ENCODE peak calls at places on chromosomes 5 and 9, in six cellular contexts. W is sigmoid colon, S is stomach, E is SK-N-SH, L is GM12878, A is HepG2. D is an unnamed sample.

GRCh38 chr5:171764265-171764664 is 21.4 kb upstream of the SMIM23 start:
- DNase-seq in L (no peak), S (no peak), E (no peak), W (no peak), A (no peak), D (no peak)

GRCh38 chr5:180116441-180117377 is 45.1 kb upstream of the RNF130 start:
- DNase-seq in L (no peak), A (peak), W (peak), S (peak), E (peak), D (no peak)

GRCh38 chr5:39100851-39101396 is 26.7 kb upstream of the RICTOR start:
- DNase-seq in S (no peak), W (no peak), E (no peak), A (peak), L (no peak), D (no peak)

GRCh38 chr9:77472646-77473045 is 175.5 kb downstream of the GNA14 start:
- DNase-seq in E (no peak), A (no peak), S (no peak), L (no peak), W (no peak), D (no peak)

GRCh38 chr9:136342191-136343120 is 15.1 kb downstream of the GPSM1 start:
- DNase-seq in W (peak), A (no peak), S (peak), E (peak), L (peak), D (peak)

GRCh38 chr5:176797456-176798093 is 12.8 kb upstream of the UNC5A start:
- DNase-seq in S (no peak), A (no peak), W (no peak), E (no peak), L (no peak), D (no peak)

GRCh38 chr5:35129921-35130485 is 82.3 kb upstream of the AGXT2 start:
- DNase-seq in S (peak), A (no peak), W (no peak), L (peak), E (no peak), D (peak)

GRCh38 chr9:124045830-124046177 is 34.2 kb downstream of the LHX2 start:
- DNase-seq in S (no peak), E (no peak), A (no peak), W (no peak), L (no peak), D (no peak)

GRCh38 chr5:140225396-140225795 is 50.4 kb downstream of the CYSTM1 start:
- DNase-seq in W (no peak), A (no peak), E (no peak), L (no peak), S (peak), D (no peak)

GRCh38 chr5:82327961-82328360 is 49.8 kb upstream of the RPS23 start:
- DNase-seq in W (no peak), A (no peak), L (no peak), E (no peak), S (no peak), D (no peak)

GRCh38 chr9:115614931-115615401 is 497.0 kb upstream of the TNC start:
- DNase-seq in S (no peak), A (no peak), E (no peak), W (no peak), L (no peak), D (no peak)

GRCh38 chr9:95181226-95181818 is 136.2 kb downstream of the FANCC start:
- DNase-seq in A (no peak), E (peak), W (no peak), S (no peak), L (no peak), D (no peak)

GRCh38 chr5:52269395-52269794 is 518.3 kb upstream of the ITGA1 start:
- DNase-seq in W (no peak), L (no peak), E (no peak), A (no peak), S (no peak), D (no peak)

GRCh38 chr5:19058216-19058615 is 929.8 kb downstream of the CDH18 start:
- DNase-seq in L (no peak), S (no peak), W (no peak), A (no peak), E (no peak), D (no peak)

GRCh38 chr5:111584651-111585050 is 72.3 kb upstream of the STARD4 start:
- DNase-seq in S (no peak), W (no peak), A (no peak), E (no peak), L (no peak), D (no peak)

GRCh38 chr9:124426361-124426760 is 11.1 kb upstream of the PSMB7 start:
- DNase-seq in L (no peak), E (no peak), S (no peak), W (peak), A (no peak), D (no peak)

GRCh38 chr5:27702339-27702820 is 664.0 kb upstream of the CDH9 start:
- DNase-seq in L (no peak), A (no peak), W (no peak), E (no peak), S (no peak), D (no peak)

GRCh38 chr9:135662758-135663450 is at the start of gene LCN9:
- DNase-seq in E (peak), W (no peak), A (no peak), L (no peak), S (no peak), D (no peak)

GRCh38 chr9:71353723-71354122 is 232.3 kb upstream of the TRPM3 start:
- DNase-seq in L (no peak), E (no peak), S (no peak), A (no peak), W (no peak), D (no peak)

GRCh38 chr5:56003633-56004032 is 8.9 kb upstream of the IL6ST start:
- DNase-seq in L (no peak), S (no peak), A (no peak), E (no peak), W (no peak), D (no peak)

GRCh38 chr9:69071059-69071458 is 35.5 kb downstream of the FXN start:
- DNase-seq in E (no peak), S (no peak), L (no peak), W (no peak), A (no peak), D (no peak)

GRCh38 chr9:130237763-130238524 is 27.6 kb upstream of the HMCN2 start:
- DNase-seq in W (peak), S (no peak), L (no peak), E (no peak), A (no peak), D (no peak)

GRCh38 chr5:138077064-138077696 is 6.7 kb upstream of the WNT8A start:
- DNase-seq in S (peak), E (peak), A (peak), W (peak), L (no peak), D (peak)

GRCh38 chr9:114499528-114499927 is 5.7 kb downstream of the WHRN start:
- DNase-seq in E (no peak), W (no peak), A (no peak), L (no peak), S (no peak), D (no peak)

GRCh38 chr5:109080481-109080880 is 329.3 kb downstream of the PJA2 start:
- DNase-seq in W (no peak), E (no peak), L (no peak), A (no peak), S (no peak), D (no peak)

GRCh38 chr5:103973669-103974068 is 411.1 kb upstream of the NUDT12 start:
- DNase-seq in L (no peak), W (no peak), A (no peak), E (no peak), S (no peak), D (no peak)

GRCh38 chr9:92609142-92609500 is 60.8 kb downstream of the IPPK start:
- DNase-seq in W (no peak), L (no peak), A (no peak), E (peak), S (no peak), D (no peak)

GRCh38 chr5:142133382-142134206 is 25.0 kb downstream of the NDFIP1 start:
- DNase-seq in E (no peak), L (no peak), W (no peak), A (peak), S (no peak), D (no peak)

GRCh38 chr9:69937358-69937757 is 106.3 kb upstream of the MAMDC2 start:
- DNase-seq in W (no peak), L (no peak), A (no peak), S (no peak), E (no peak), D (no peak)

GRCh38 chr5:143338658-143339366 is 64.7 kb downstream of the NR3C1 start:
- DNase-seq in W (no peak), L (no peak), E (no peak), S (no peak), A (no peak), D (no peak)

GRCh38 chr9:5651246-5651645 is 22.3 kb downstream of the RIC1 start:
- DNase-seq in S (no peak), A (no peak), W (no peak), E (no peak), L (no peak), D (no peak)

GRCh38 chr5:161546463-161547301 is at the start of gene GABRB2:
- DNase-seq in S (peak), L (peak), W (peak), E (peak), A (peak), D (peak)

GRCh38 chr5:135353952-135354721 is 44.9 kb downstream of the MACROH2A1 start:
- DNase-seq in W (peak), A (no peak), S (no peak), L (no peak), E (no peak), D (no peak)

GRCh38 chr5:154273028-154273617 is 82.6 kb downstream of the GALNT10 start:
- DNase-seq in E (no peak), S (no peak), A (no peak), L (no peak), W (peak), D (peak)

GRCh38 chr5:33588654-33589372 is 148.0 kb downstream of the TARS1 start:
- DNase-seq in W (no peak), A (peak), E (peak), S (peak), L (no peak), D (peak)

GRCh38 chr5:170070556-170071412 is 34.9 kb upstream of the FOXI1 start:
- DNase-seq in E (peak), W (peak), A (no peak), S (no peak), L (no peak), D (no peak)

GRCh38 chr9:135347461-135347860 is 132.1 kb upstream of the PPP1R26 start:
- DNase-seq in E (no peak), L (no peak), W (no peak), S (no peak), A (no peak), D (no peak)

GRCh38 chr5:143108498-143109128 is 294.9 kb downstream of the NR3C1 start:
- DNase-seq in E (no peak), S (peak), A (peak), W (no peak), L (no peak), D (peak)

GRCh38 chr9:84294551-84294950 is 46.0 kb downstream of the SLC28A3 start:
- DNase-seq in W (no peak), E (no peak), A (no peak), L (no peak), S (no peak), D (no peak)

DNA sequence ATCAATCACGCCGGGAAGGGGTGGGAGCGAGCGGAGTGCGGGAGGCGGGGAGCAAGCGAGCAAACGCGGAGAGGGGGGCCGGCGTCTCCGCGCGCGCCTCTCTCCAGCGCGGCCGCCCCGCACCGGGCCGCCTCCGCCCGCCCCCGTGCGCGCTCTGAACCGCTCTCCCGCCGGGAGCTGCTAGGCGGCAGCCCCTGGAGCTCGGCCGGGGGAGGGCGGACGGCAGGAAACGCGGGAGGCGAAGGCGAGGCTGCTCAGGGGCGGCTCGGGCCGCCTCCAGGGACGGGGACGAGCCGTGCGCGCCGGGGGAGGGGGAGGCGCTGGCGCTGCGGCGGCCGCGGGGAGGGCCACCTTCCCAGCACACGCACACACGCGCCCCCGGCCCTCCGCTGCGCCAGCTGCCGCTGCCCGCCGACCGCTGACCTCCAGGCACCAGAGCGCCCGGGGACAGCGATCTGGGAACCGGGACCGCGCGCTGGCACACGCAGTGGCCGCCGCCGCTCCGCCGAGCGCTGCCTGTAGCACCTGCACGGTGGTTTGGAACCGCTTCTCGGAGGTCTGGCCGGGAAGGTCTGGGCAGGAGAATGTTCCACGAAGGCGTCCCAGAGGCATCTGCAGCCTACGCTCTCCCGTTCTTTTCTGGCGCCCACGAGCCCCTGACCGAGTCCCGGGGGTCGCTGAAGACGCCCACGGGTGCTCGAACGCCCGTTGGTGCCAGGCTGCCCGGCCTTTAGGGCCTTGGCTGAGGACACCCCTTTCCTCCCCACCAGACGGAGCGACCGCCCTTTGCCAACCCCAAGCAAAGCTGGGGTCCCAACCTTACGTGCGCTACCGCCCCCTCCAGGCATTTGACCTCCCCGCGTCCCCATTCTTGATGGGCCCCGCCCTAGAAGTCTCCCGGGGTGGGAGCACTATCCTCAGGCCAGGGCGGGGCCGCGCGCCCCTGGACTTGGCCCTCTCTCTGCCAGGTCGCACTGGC is at the start of gene GABBR2:
- DNase-seq in L (no peak), W (no peak), S (no peak), E (peak), A (no peak), D (no peak)
- TF ChIP-seq POLR2AphosphoS5 in L (no peak), W (no peak), S (no peak), E (no peak), A (no peak), D (no peak)

DNA sequence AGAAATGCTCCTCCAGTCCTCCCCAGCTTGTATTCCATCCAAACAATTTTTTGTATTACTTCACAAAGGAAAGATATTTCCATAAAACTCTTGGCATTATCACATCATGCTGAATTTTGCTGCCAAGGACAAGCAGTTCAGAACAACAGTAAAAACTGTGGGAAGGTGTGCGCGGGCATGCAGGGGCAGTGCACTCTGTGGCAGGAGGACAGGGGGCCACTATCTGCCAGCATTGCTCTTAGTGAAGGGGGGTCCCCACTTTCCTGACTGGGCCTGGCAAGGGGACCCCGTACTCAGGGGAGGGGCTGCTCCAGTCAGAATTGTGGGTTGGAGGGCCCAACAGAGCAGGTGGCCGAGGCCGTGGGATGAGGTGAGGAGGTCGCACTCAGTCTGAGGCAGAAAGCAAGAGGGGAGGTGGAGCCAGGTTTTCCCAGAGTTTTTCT is 32.8 kb downstream of the ANGPTL2 start:
- DNase-seq in S (no peak), E (no peak), A (no peak), W (peak), L (no peak), D (no peak)
- TF ChIP-seq EP300 in S (no peak), E (no peak), A (no peak), W (no peak), L (no peak), D (no peak)

GRCh38 chr5:149018909-149019443 is 43.9 kb downstream of the SH3TC2 start:
- DNase-seq in S (no peak), E (no peak), A (no peak), L (no peak), W (no peak), D (no peak)
- H3K27ac ChIP-seq in S (no peak), E (no peak), A (no peak), L (no peak), W (peak), D (no peak)

DNA sequence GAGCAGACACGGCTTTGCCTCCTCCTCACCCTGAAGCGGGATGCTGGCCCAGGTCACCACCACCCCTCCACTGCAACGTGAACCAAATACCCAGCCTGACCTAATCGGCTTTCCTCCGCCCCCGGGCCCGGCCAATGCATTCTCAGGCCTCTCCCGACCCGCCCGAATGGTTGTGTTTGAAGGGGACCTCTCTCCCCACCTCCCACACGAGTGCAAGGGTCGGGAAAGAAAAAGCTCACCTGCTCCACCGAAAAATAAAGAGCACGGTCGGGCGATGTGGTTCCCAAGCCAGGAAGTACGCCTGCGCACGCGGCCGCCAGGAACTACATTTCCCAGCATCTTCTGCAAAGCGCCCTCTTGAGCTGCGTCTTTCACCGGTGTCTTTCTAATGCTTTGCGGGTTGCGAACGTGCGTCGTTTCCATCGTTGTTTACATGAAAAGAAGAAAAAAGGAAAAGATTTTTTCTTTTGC is at the start of gene ZNF883:
- DNase-seq in A (peak), W (peak), S (peak), L (no peak), E (peak), D (peak)
- TF ChIP-seq POLR2AphosphoS5 in A (peak), W (no peak), S (no peak), L (no peak), E (no peak), D (no peak)

DNA sequence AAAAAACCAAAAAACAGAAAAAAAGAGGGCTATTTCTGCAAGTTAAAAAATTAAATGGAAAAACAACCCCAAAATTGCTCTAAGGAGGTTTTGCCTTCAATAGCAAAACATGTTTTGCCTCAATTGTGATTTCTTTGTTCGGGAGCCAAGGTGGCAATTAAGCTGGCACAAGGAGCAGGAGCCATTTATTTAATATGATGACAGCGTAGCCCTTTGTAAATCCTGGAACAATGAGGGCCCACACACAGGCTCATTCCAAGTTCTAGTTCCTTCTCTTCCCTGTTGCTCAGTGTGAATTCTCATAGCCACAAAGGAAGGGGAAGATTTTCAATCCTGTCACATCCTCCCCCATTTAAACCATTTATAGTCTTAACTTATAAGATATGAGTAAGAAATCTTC is 353.2 kb downstream of the PDE4D start:
- DNase-seq in S (peak), W (no peak), L (no peak), E (no peak), A (no peak), D (no peak)
- TF ChIP-seq EP300 in S (no peak), W (no peak), L (no peak), E (no peak), A (no peak), D (no peak)

GRCh38 chr5:73637565-73637964 is 11.6 kb downstream of the ARHGEF28 start:
- DNase-seq in A (no peak), L (no peak), W (no peak), S (no peak), E (no peak), D (no peak)
- H3K27ac ChIP-seq in A (no peak), L (no peak), W (no peak), S (no peak), E (no peak), D (no peak)

GRCh38 chr5:96292582-96293247 is 140.3 kb downstream of the PCSK1 start:
- DNase-seq in L (no peak), A (no peak), S (peak), E (no peak), W (peak), D (no peak)
- TF ChIP-seq POLR2AphosphoS5 in L (no peak), A (no peak), S (no peak), E (no peak), W (no peak), D (no peak)

DNA sequence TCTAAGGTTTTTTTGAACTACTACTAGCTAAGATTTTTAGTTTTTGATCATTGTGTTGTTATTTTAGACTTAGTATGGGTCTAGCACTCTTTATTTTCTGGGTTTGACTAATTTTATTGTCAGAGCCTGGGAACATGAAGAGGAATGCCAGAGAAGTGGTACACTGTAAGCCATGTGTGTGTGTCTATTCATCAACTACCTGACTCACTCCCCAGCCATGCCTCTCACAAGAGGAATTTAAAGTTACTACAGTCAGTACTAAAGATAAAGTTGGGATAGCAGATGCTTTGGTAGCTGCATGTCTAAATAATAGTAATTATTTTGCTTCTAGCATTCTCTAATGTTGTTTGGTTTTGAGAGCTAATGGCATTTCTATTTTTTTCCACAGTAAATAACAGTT is 264.8 kb downstream of the CSNK1G3 start:
- DNase-seq in L (no peak), W (no peak), S (no peak), E (no peak), A (no peak), D (no peak)
- TF ChIP-seq EP300 in L (no peak), W (no peak), S (no peak), E (no peak), A (no peak), D (no peak)